ENCODE peak calls at places on chromosome 11, in ten cellular contexts. B is neural crest cell; T is hypothalamus; Y is PC-9; M is fibroblast of the conjunctiva; X is amniotic stem cell; V is activated CD4-positive, alpha-beta T cell treated with anti-CD3 and anti-CD28 coated beads for 48 hours; Q is natural killer cell; I is GM04504; C is ascending aorta. A is an unnamed sample.

GRCh38 chr11:64865286-64866172 is 12.9 kb downstream of the EHD1 start:
- DNase-seq in B (no peak), T (no peak), Y (no peak), M (no peak), X (no peak), V (peak; percentile 74), Q (no peak), I (peak; percentile 77), C (no peak), A (no peak)

GRCh38 chr11:1936072-1936780 is 10.9 kb upstream of the MRPL23 start:
- DNase-seq in B (no peak), T (no peak), Y (no peak), M (no peak), X (no peak), V (no peak), Q (peak; percentile 13), I (no peak), C (no peak), A (no peak)

GRCh38 chr11:1458340-1459218 is 28.0 kb downstream of the MOB2 start:
- DNase-seq in B (no peak), T (peak; percentile 39), Y (no peak), M (peak; percentile 20), X (no peak), V (no peak), Q (no peak), I (no peak), C (no peak), A (no peak)

GRCh38 chr11:6202036-6202435 is 3.0 kb downstream of the OR52W1 start:
- DNase-seq in B (no peak), T (no peak), Y (no peak), M (no peak), X (no peak), V (no peak), Q (no peak), I (no peak), C (no peak), A (no peak)

GRCh38 chr11:84256618-84257017 is 970.5 kb upstream of the CCDC90B start:
- DNase-seq in B (no peak), T (no peak), Y (no peak), M (no peak), X (no peak), V (no peak), Q (no peak), I (no peak), C (no peak), A (no peak)

GRCh38 chr11:71481101-71481960 is 28.3 kb downstream of the NADSYN1 start:
- DNase-seq in B (no peak), T (no peak), Y (peak; percentile 88), M (no peak), X (no peak), V (no peak), Q (no peak), I (no peak), C (no peak), A (no peak)

GRCh38 chr11:23956586-23956985 is 540.3 kb upstream of the LUZP2 start:
- DNase-seq in B (no peak), T (no peak), Y (no peak), M (no peak), X (no peak), V (no peak), Q (no peak), I (no peak), C (no peak), A (no peak)

GRCh38 chr11:12100886-12101285 is 9.5 kb upstream of the MICAL2 start:
- DNase-seq in B (no peak), T (peak; percentile 58), Y (no peak), M (no peak), X (no peak), V (no peak), Q (no peak), I (no peak), C (no peak), A (no peak)

GRCh38 chr11:118401880-118402590 is 629 bp downstream of the ATP5MG start:
- DNase-seq in B (no peak), T (no peak), Y (peak; percentile 88), M (peak; percentile 28), X (peak; percentile 68), V (no peak), Q (no peak), I (peak; percentile 60), C (no peak), A (peak; percentile 24)

GRCh38 chr11:34157163-34157562 is 51.7 kb downstream of the NAT10 start:
- DNase-seq in B (no peak), T (no peak), Y (no peak), M (no peak), X (no peak), V (no peak), Q (no peak), I (no peak), C (no peak), A (no peak)

GRCh38 chr11:117435296-117435695 is 107.6 kb downstream of the CEP164 start:
- DNase-seq in B (no peak), T (no peak), Y (no peak), M (no peak), X (no peak), V (no peak), Q (no peak), I (no peak), C (no peak), A (no peak)

GRCh38 chr11:70769106-70769505 is 370.8 kb downstream of the CTTN start:
- DNase-seq in B (no peak), T (no peak), Y (peak; percentile 33), M (no peak), X (no peak), V (no peak), Q (no peak), I (no peak), C (no peak), A (no peak)

GRCh38 chr11:34655335-34656008 is 34.6 kb downstream of the EHF start:
- DNase-seq in B (no peak), T (no peak), Y (peak; percentile 77), M (no peak), X (no peak), V (peak; percentile 29), Q (no peak), I (peak; percentile 32), C (no peak), A (no peak)

GRCh38 chr11:35485656-35486318 is 39.6 kb downstream of the PAMR1 start:
- DNase-seq in B (peak; percentile 96), T (peak; percentile 66), Y (peak; percentile 68), M (peak; percentile 66), X (peak; percentile 71), V (peak; percentile 84), Q (peak; percentile 56), I (peak; percentile 50), C (peak; percentile 10), A (peak; percentile 80)

GRCh38 chr11:126815111-126815510 is 185.5 kb downstream of the KIRREL3 start:
- DNase-seq in B (no peak), T (no peak), Y (no peak), M (no peak), X (no peak), V (no peak), Q (no peak), I (no peak), C (no peak), A (no peak)

GRCh38 chr11:76768091-76769047 is 14.8 kb upstream of the TSKU start:
- DNase-seq in B (no peak), T (no peak), Y (peak; percentile 57), M (no peak), X (no peak), V (peak; percentile 20), Q (no peak), I (no peak), C (no peak), A (no peak)

GRCh38 chr11:61828629-61829407 is 718 bp downstream of the FADS2 start:
- DNase-seq in B (peak; percentile 35), T (peak; percentile 42), Y (no peak), M (no peak), X (no peak), V (peak; percentile 47), Q (peak; percentile 47), I (no peak), C (no peak), A (no peak)

GRCh38 chr11:8222820-8223512 is 40.7 kb downstream of the LMO1 start:
- DNase-seq in B (no peak), T (no peak), Y (no peak), M (no peak), X (no peak), V (no peak), Q (no peak), I (no peak), C (no peak), A (no peak)

GRCh38 chr11:86952221-86952875 is 2.8 kb downstream of the FZD4 start:
- DNase-seq in B (no peak), T (no peak), Y (no peak), M (no peak), X (no peak), V (no peak), Q (no peak), I (no peak), C (no peak), A (no peak)

GRCh38 chr11:46698597-46698996 is 1.8 kb downstream of the ARHGAP1 start:
- DNase-seq in B (no peak), T (no peak), Y (no peak), M (no peak), X (no peak), V (no peak), Q (no peak), I (no peak), C (no peak), A (no peak)

GRCh38 chr11:62394825-62395538 is 23.9 kb upstream of the SCGB1A1 start:
- DNase-seq in B (peak; percentile 48), T (peak; percentile 57), Y (peak; percentile 75), M (peak; percentile 84), X (peak; percentile 67), V (peak; percentile 52), Q (no peak), I (peak; percentile 68), C (peak; percentile 24), A (peak; percentile 84)

GRCh38 chr11:96390403-96390830 is 604 bp downstream of the JRKL start:
- DNase-seq in B (no peak), T (no peak), Y (no peak), M (no peak), X (no peak), V (no peak), Q (peak; percentile 17), I (no peak), C (no peak), A (no peak)

GRCh38 chr11:1557904-1558831 is 13.9 kb downstream of the DUSP8 start:
- DNase-seq in B (no peak), T (no peak), Y (peak; percentile 46), M (peak; percentile 24), X (peak; percentile 37), V (no peak), Q (no peak), I (peak; percentile 50), C (peak; percentile 43), A (peak; percentile 53)

GRCh38 chr11:119205080-119205479 is 1.1 kb upstream of the CBL start:
- DNase-seq in B (no peak), T (no peak), Y (no peak), M (no peak), X (no peak), V (no peak), Q (no peak), I (no peak), C (no peak), A (no peak)

GRCh38 chr11:12900496-12900895 is 108.6 kb upstream of the RASSF10 start:
- DNase-seq in B (no peak), T (no peak), Y (peak; percentile 55), M (peak; percentile 63), X (peak; percentile 90), V (no peak), Q (no peak), I (peak; percentile 68), C (no peak), A (peak; percentile 15)

GRCh38 chr11:82895437-82896091 is 4.7 kb downstream of the PRCP start:
- DNase-seq in B (no peak), T (no peak), Y (no peak), M (no peak), X (no peak), V (no peak), Q (no peak), I (no peak), C (no peak), A (no peak)

GRCh38 chr11:78564037-78564888 is 10.4 kb downstream of the NARS2 start:
- DNase-seq in B (peak; percentile 54), T (no peak), Y (peak; percentile 66), M (peak; percentile 66), X (peak; percentile 27), V (peak; percentile 27), Q (no peak), I (peak; percentile 57), C (no peak), A (peak; percentile 56)

GRCh38 chr11:16609769-16610168 is 128.7 kb upstream of the C11orf58 start:
- DNase-seq in B (no peak), T (no peak), Y (no peak), M (no peak), X (no peak), V (no peak), Q (no peak), I (no peak), C (no peak), A (no peak)